ENCODE peak calls at places on chromosomes 11 and 22, in four cellular contexts. H is left lung; G is sigmoid colon; V is CD8-positive, alpha-beta memory T cell. M is an unnamed sample.

GRCh38 chr11:65960824-65961266 is 689 bp upstream of the SART1 start:
- DNase-seq in V (no peak), G (no peak), H (peak), M (no peak)

GRCh38 chr11:60767388-60767811 is 10.7 kb downstream of the MS4A15 start:
- DNase-seq in H (no peak), V (no peak), G (no peak), M (no peak)

GRCh38 chr11:6228520-6228919 is 5.9 kb downstream of the FHIP1B start:
- DNase-seq in G (no peak), H (no peak), V (no peak), M (no peak)

GRCh38 chr22:44091021-44091721 is 67.1 kb downstream of the PARVB start:
- DNase-seq in G (peak), V (no peak), H (peak), M (no peak)

GRCh38 chr22:34851918-34852662 is 213.9 kb upstream of the ISX start:
- DNase-seq in H (no peak), G (no peak), V (no peak), M (no peak)

GRCh38 chr11:94400075-94400838 is 962 bp downstream of the GPR83 start:
- DNase-seq in H (no peak), G (no peak), V (no peak), M (no peak)

GRCh38 chr11:46901156-46901555 is 17.2 kb downstream of the LRP4 start:
- DNase-seq in H (no peak), G (no peak), V (no peak), M (no peak)

GRCh38 chr22:48422900-48423480 is 1404.7 kb downstream of the BRD1 start:
- DNase-seq in V (no peak), H (no peak), G (no peak), M (no peak)

GRCh38 chr11:70225629-70226582 is 22.8 kb downstream of the FADD start:
- DNase-seq in G (no peak), H (no peak), V (no peak), M (peak)

GRCh38 chr22:32603651-32604540 is 129.3 kb downstream of the FBXO7 start:
- DNase-seq in G (no peak), V (no peak), H (no peak), M (no peak)

GRCh38 chr22:48923165-48923875 is 904.4 kb downstream of the BRD1 start:
- DNase-seq in G (peak), H (no peak), V (no peak), M (no peak)

GRCh38 chr11:112281776-112282175 is 21.1 kb upstream of the PLET1 start:
- DNase-seq in H (no peak), G (no peak), V (no peak), M (no peak)

GRCh38 chr11:121366970-121367369 is 74.4 kb downstream of the SC5D start:
- DNase-seq in V (no peak), G (no peak), H (no peak), M (no peak)

GRCh38 chr11:119983816-119984215 is 154.1 kb downstream of the TRIM29 start:
- DNase-seq in G (no peak), H (peak), V (no peak), M (no peak)

GRCh38 chr11:119980431-119980830 is 157.5 kb downstream of the TRIM29 start:
- DNase-seq in V (no peak), H (no peak), G (no peak), M (no peak)

GRCh38 chr11:119985551-119985950 is 152.4 kb downstream of the TRIM29 start:
- DNase-seq in V (no peak), H (peak), G (no peak), M (no peak)

GRCh38 chr11:119982517-119983239 is 155.2 kb downstream of the TRIM29 start:
- DNase-seq in H (peak), V (no peak), G (no peak), M (no peak)

GRCh38 chr11:119983240-119983732 is 154.6 kb downstream of the TRIM29 start:
- DNase-seq in V (no peak), G (no peak), H (no peak), M (no peak)
- H3K27ac ChIP-seq in V (no peak), G (no peak), H (no peak), M (no peak)

DNA sequence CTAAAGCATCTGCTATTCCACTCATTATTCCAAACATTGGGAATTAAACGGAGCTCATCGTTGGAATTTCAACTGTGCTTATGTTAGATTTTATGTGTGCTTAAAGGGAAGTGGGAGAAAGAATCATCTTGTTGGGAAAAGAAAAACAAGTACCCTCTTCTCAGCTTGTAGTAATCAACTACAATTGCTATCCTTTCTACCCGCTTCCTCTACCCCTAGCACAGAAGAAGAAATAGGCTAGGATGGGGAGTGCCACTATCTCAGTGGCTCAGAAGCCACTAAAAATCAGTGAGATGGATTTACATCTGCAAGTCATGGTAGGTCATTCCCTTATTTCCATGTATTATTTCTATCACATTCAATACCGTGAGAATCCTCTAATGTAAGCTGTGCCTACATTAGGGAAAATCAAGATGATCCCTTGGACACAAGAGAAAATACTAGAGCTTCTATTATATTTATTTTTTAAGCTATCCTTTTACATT is 97.9 kb upstream of the CD44 start:
- DNase-seq in H (no peak), V (no peak), G (no peak), M (no peak)
- H3K27ac ChIP-seq in H (no peak), V (peak), G (no peak), M (no peak)

GRCh38 chr22:41826001-41826400 is 6.9 kb upstream of the SREBF2 start:
- DNase-seq in V (no peak), H (no peak), G (no peak), M (no peak)
- H3K27ac ChIP-seq in V (no peak), H (peak), G (no peak), M (no peak)

DNA sequence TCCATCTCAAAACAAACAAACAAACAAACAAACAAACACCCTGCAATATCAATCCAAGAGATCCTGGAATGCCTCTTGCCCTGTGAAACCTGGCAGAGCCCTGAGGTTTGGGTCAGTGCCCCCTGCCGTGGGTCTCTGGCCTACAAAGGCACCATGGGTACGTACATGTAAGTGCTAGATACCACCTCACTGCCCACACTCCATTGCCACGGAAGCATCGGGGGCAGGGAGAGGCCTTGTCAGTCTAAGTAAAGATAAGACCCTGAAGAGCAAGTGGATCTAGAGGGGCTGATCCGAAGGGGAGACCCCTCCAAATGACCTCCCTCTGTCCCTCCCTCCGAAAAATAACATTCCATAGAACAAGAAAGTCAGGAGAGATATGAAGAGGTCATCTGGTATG is 2.0 kb upstream of the MIEF1 start:
- DNase-seq in V (no peak), H (no peak), G (no peak), M (no peak)
- H3K27ac ChIP-seq in V (no peak), H (no peak), G (no peak), M (no peak)

GRCh38 chr22:42907404-42908081 is 50.5 kb upstream of the ARFGAP3 start:
- DNase-seq in G (no peak), H (no peak), V (no peak), M (no peak)

GRCh38 chr22:42904049-42904448 is 47.0 kb upstream of the ARFGAP3 start:
- DNase-seq in V (no peak), H (no peak), G (no peak), M (no peak)

GRCh38 chr22:42905217-42905616 is 48.1 kb upstream of the ARFGAP3 start:
- DNase-seq in G (no peak), H (no peak), V (no peak), M (no peak)

GRCh38 chr22:42906605-42907338 is 49.7 kb upstream of the ARFGAP3 start:
- DNase-seq in V (no peak), G (peak), H (no peak), M (no peak)

DNA sequence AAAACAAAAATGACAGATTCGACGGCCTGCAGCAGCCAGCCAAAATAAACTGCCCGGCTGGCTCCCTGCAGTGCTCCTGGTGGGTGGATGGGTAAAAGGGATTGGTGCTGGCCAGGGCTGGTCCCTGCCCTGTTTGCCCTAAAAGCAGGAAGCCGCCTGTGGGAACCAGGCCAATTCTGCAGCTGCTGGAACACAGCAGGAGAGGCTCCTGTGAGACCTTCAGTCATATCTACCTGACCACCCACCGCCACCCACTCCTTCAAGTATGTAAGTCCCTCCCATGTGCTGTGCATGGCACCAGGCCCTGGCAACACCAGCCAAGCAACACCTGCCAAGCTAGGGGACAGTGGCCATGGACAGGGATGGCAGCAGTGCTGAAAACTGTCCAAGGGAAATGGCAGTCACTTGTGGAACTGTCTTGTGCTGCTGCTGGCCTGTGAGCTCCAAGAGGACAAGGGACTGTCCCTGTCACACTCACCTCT is 48.7 kb upstream of the ARFGAP3 start:
- DNase-seq in V (no peak), H (no peak), G (no peak), M (peak)
- H3K27ac ChIP-seq in V (no peak), H (peak), G (peak), M (no peak)

GRCh38 chr11:106152824-106153223 is 75.4 kb downstream of the AASDHPPT start:
- DNase-seq in H (no peak), V (no peak), G (no peak), M (no peak)
- H3K27ac ChIP-seq in H (no peak), V (no peak), G (no peak), M (no peak)

GRCh38 chr11:102427068-102427467 is 25.5 kb downstream of the TMEM123 start:
- DNase-seq in G (no peak), V (no peak), H (no peak), M (no peak)

GRCh38 chr11:102428696-102429095 is 23.9 kb downstream of the TMEM123 start:
- DNase-seq in H (no peak), G (no peak), V (no peak), M (peak)

GRCh38 chr11:102431404-102431803 is 21.2 kb downstream of the TMEM123 start:
- DNase-seq in G (no peak), H (no peak), V (no peak), M (no peak)

GRCh38 chr11:102430158-102430836 is 22.3 kb downstream of the TMEM123 start:
- DNase-seq in H (no peak), V (no peak), G (no peak), M (peak)

DNA sequence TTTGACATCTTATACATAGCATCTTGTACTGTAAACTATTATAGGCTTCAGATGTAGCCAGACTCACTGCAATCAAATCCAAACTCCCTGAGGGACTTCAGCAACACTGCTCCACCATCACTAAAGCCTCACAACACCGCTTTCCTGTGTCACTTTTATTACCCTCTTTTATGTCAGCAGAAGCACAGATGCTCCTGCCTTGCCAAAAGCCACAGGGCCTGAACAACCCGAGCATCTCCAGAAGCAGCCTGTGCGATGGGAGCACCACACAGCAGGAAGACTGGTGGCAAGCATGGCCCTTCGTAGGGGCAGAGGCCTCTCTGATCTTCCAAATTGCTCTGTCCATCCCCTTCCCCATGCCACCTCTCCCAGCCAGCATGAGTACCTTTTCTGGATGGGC is 22.9 kb downstream of the TMEM123 start:
- DNase-seq in V (no peak), G (no peak), H (no peak), M (no peak)
- H3K27ac ChIP-seq in V (no peak), G (no peak), H (no peak), M (no peak)

GRCh38 chr11:68025047-68025446 is 5.4 kb upstream of the NDUFS8 start:
- DNase-seq in H (no peak), V (no peak), G (no peak), M (no peak)
- H3K27ac ChIP-seq in H (no peak), V (no peak), G (no peak), M (no peak)

M was measured in SJCRH30.